ENCODE peak calls at places on chromosome 16, in six cellular contexts. J is prostate gland, Q is K562, O is transverse colon, H is spleen, I is upper lobe of left lung. M is an unnamed sample.

GRCh38 chr16:72404299-72404698 is 232.3 kb upstream of the PMFBP1 start:
- DNase-seq in J (no peak), Q (no peak), O (no peak), H (no peak), I (no peak), M (no peak)

GRCh38 chr16:1610841-1611653 is 825 bp downstream of the IFT140 start:
- DNase-seq in J (no peak), Q (peak), O (peak), H (no peak), I (no peak), M (no peak)

GRCh38 chr16:53910990-53911389 is 207.0 kb downstream of the FTO start:
- DNase-seq in J (no peak), Q (no peak), O (no peak), H (no peak), I (no peak), M (no peak)

GRCh38 chr16:26787924-26788323 is 278.8 kb upstream of the C16orf82 start:
- DNase-seq in J (no peak), Q (peak), O (no peak), H (no peak), I (no peak), M (no peak)

GRCh38 chr16:70703041-70703834 is 17.4 kb upstream of the MTSS2 start:
- DNase-seq in J (peak), Q (peak), O (peak), H (no peak), I (peak), M (no peak)

GRCh38 chr16:50224297-50224696 is 42.1 kb upstream of the ADCY7 start:
- DNase-seq in J (no peak), Q (no peak), O (no peak), H (no peak), I (no peak), M (no peak)

GRCh38 chr16:88341551-88342290 is 41.0 kb upstream of the ZNF469 start:
- DNase-seq in J (no peak), Q (no peak), O (no peak), H (no peak), I (peak), M (no peak)

GRCh38 chr16:53053967-53054669 is 673 bp upstream of the CHD9 start:
- DNase-seq in J (peak), Q (peak), O (peak), H (no peak), I (no peak), M (peak)

GRCh38 chr16:3058173-3059030 is 7.0 kb upstream of the IL32 start:
- DNase-seq in J (peak), Q (peak), O (peak), H (peak), I (peak), M (peak)

GRCh38 chr16:66608241-66609138 is 4.0 kb downstream of the CMTM3 start:
- DNase-seq in J (peak), Q (peak), O (peak), H (peak), I (peak), M (peak)

GRCh38 chr16:4215106-4215505 is 26.8 kb downstream of the SRL start:
- DNase-seq in J (no peak), Q (no peak), O (no peak), H (no peak), I (no peak), M (no peak)

GRCh38 chr16:67939507-67940435 is 3.1 kb upstream of the PSMB10 start:
- DNase-seq in J (peak), Q (no peak), O (peak), H (peak), I (no peak), M (peak)
- TF ChIP-seq POLR2AphosphoS5 in J (peak), Q (no peak), O (no peak), H (peak), I (no peak), M (no peak)

GRCh38 chr16:15665107-15665506 is 15.1 kb downstream of the NDE1 start:
- DNase-seq in J (no peak), Q (no peak), O (no peak), H (peak), I (no peak), M (no peak)

GRCh38 chr16:15672514-15673167 is 22.6 kb downstream of the NDE1 start:
- DNase-seq in J (peak), Q (peak), O (peak), H (peak), I (peak), M (peak)

GRCh38 chr16:15671530-15672117 is 21.6 kb downstream of the NDE1 start:
- DNase-seq in J (no peak), Q (no peak), O (no peak), H (no peak), I (no peak), M (no peak)

DNA sequence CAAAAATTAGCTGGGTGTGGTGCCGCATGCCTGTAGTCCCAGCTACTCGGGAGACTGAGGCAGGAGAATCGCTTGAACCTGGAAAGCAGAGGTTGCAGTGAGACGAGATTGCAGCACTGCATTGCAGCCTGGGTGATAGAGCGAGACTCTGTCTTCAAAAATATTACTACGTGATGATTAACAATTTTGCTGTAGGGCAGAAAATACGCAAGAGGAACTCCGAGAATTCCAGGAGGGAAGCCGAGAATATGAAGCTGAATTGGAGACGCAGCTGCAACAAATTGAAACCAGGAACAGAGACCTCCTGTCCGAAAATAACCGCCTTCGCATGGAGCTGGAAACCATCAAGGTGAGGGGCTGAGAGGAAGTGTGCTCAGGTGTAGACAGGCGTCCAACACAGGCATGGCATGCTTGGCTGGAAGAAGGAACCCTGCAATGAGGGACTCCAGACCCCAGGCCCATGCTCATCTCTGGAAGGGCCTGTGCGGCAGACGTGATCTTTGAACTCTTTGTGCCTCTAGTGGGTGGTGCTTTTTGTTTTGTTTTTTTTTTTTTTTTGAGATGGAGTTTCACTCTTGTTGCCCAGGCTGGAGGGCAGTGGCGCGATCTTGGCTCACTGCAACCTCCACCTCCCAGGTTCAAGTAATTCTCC is 17.2 kb downstream of the NDE1 start:
- DNase-seq in J (no peak), Q (no peak), O (no peak), H (peak), I (no peak), M (no peak)
- H3K27ac ChIP-seq in J (no peak), Q (no peak), O (no peak), H (no peak), I (no peak), M (no peak)

GRCh38 chr16:62625291-62625690 is 589.1 kb upstream of the CDH8 start:
- DNase-seq in J (no peak), Q (no peak), O (no peak), H (no peak), I (no peak), M (no peak)
- TF ChIP-seq POLR2AphosphoS5 in J (no peak), Q (no peak), O (no peak), H (no peak), I (no peak), M (no peak)

GRCh38 chr16:22937169-22937568 is 123.2 kb downstream of the HS3ST2 start:
- DNase-seq in J (no peak), Q (no peak), O (no peak), H (no peak), I (no peak), M (no peak)

GRCh38 chr16:22938647-22939046 is 124.7 kb downstream of the HS3ST2 start:
- DNase-seq in J (no peak), Q (no peak), O (no peak), H (no peak), I (no peak), M (no peak)

GRCh38 chr16:22933173-22933572 is 119.2 kb downstream of the HS3ST2 start:
- DNase-seq in J (no peak), Q (no peak), O (no peak), H (no peak), I (no peak), M (no peak)

GRCh38 chr16:22932032-22932771 is 118.2 kb downstream of the HS3ST2 start:
- DNase-seq in J (no peak), Q (no peak), O (no peak), H (no peak), I (no peak), M (no peak)

DNA sequence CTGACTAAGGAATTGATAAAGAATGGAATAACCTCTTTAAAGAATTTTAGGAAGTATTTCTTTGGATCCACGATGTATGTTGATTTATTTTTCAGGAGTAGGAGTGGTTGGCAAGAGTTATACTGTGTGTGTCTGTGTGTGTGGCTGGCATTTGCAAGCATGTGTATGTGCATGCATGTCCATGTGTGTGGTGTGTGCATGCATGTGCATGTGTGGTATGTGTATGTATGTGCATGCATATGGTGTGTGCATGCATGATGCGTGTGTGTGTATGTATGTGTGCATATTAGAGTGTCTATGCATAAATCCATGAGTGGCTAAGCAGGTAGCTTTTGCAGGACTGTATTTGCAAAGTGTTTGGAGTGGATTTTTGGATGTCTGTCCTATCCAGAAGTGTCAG is 120.8 kb downstream of the HS3ST2 start:
- DNase-seq in J (no peak), Q (no peak), O (no peak), H (no peak), I (no peak), M (no peak)
- H3K27ac ChIP-seq in J (no peak), Q (no peak), O (no peak), H (no peak), I (no peak), M (no peak)

GRCh38 chr16:30585400-30586191 is at the start of gene ZNF785:
- DNase-seq in J (peak), Q (peak), O (peak), H (peak), I (peak), M (peak)
- TF ChIP-seq POLR2AphosphoS5 in J (peak), Q (peak), O (peak), H (peak), I (peak), M (peak)

GRCh38 chr16:57638381-57638780 is 10.0 kb downstream of the ADGRG1 start:
- DNase-seq in J (no peak), Q (no peak), O (no peak), H (no peak), I (no peak), M (no peak)

GRCh38 chr16:57637965-57638364 is 9.5 kb downstream of the ADGRG1 start:
- DNase-seq in J (no peak), Q (no peak), O (no peak), H (no peak), I (no peak), M (no peak)

GRCh38 chr16:57640612-57641011 is 12.2 kb downstream of the ADGRG1 start:
- DNase-seq in J (no peak), Q (no peak), O (no peak), H (no peak), I (no peak), M (no peak)

GRCh38 chr16:57639172-57639571 is 10.7 kb downstream of the ADGRG1 start:
- DNase-seq in J (peak), Q (no peak), O (no peak), H (no peak), I (no peak), M (peak)

DNA sequence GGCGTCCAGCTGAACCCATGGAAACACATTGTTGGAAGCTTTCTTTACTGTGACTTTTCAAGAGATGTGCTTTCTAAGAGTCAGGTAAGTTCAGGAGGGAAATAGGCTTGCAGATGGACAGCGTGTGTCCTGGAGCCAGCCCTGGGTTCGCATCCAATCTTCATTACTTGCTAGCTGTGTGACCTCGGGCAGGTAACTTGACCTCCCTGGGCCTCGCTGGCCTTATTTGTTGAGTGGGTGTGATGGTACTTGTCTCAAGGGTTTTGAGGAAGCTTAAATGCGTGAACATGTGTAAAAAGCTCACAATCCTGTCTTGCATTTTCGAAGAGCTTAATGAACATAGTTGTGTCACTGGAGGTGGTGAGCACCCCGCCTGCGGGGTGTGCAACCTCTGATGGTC is 11.8 kb downstream of the ADGRG1 start:
- DNase-seq in J (no peak), Q (no peak), O (no peak), H (no peak), I (no peak), M (no peak)
- H3K27ac ChIP-seq in J (no peak), Q (no peak), O (no peak), H (no peak), I (peak), M (peak)

GRCh38 chr16:80896778-80897177 is 92.4 kb upstream of the CDYL2 start:
- DNase-seq in J (no peak), Q (no peak), O (no peak), H (no peak), I (no peak), M (no peak)

GRCh38 chr16:80900593-80900954 is 96.2 kb upstream of the CDYL2 start:
- DNase-seq in J (no peak), Q (no peak), O (no peak), H (no peak), I (no peak), M (no peak)

GRCh38 chr16:80903616-80904015 is 99.2 kb upstream of the CDYL2 start:
- DNase-seq in J (no peak), Q (no peak), O (no peak), H (no peak), I (no peak), M (no peak)

GRCh38 chr16:80902306-80903154 is 98.1 kb upstream of the CDYL2 start:
- DNase-seq in J (no peak), Q (no peak), O (no peak), H (no peak), I (no peak), M (no peak)

DNA sequence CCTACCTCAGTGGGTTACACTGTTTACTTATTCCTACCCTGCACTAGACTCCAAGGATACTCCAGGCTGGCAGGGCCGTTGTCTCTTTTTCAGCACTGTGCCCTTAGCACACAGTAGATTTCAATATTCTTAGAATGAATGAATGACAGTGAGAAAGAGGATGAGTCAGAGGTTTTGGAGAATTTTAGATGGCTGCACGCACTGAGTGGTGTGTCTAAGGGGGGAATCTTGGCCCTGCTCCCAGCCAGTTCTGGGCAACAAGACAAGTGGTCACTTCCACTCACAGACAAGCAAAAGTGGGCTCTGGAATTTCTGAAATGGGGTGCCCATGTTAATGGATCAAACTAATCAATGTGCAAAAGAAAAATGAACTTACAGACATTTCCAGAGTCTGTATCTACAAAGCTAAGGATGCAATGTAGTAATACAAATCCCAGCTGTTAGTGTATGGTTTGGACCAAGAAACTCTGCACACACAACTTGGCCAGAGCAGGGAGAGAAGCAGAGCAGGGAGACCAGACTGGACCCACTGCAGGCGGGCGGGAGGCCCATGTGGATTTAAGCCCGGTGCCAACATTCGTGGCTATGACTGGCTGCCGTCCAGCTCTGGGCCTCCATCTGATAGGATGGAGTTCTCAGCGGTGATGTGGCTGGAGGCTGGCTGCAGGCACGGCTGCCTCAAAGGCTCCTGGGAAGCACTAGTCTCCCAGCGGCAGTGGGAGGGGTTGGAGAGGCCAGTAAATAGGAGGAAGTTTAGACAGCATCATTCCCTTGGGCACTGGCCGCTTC is 95.6 kb upstream of the CDYL2 start:
- DNase-seq in J (peak), Q (peak), O (peak), H (no peak), I (peak), M (peak)
- TF ChIP-seq POLR2AphosphoS5 in J (peak), Q (no peak), O (no peak), H (peak), I (no peak), M (peak)

DNA sequence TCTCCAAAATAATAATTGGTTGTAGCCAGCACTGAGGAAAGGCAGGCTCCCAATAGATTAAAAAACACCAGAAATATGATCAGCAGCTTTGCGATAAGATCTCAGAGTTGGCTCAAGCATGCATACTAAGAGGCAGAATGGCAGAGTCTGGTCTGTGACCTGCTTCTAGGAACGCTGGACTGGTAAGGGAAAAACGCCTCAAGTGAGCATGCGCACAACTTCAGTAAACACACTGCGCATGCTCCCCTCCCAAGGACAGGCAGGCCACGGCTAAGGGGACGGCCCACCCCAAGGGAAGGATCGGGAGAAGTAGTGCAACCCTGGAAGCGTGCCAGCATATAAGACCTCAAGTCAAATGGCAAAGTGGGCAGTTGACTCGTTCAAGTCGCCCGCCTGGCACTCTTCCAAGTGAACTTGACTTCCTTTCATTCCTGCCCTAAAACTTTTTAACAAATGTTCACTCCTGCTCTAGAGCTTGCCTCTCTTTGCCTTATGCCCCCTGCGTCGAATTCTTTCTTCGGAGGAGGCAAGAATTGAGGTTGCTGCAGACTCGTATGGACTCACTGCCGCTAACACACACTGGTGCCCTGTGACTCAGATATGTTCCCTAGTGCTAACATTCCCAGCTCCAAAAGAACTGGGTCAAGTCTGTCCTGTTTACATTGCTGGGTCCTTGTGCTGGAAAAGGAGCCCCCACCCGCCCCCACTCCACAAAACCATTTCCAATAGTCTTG is 22.4 kb upstream of the PRM1 start:
- DNase-seq in J (peak), Q (peak), O (no peak), H (no peak), I (no peak), M (peak)
- H3K27ac ChIP-seq in J (peak), Q (no peak), O (no peak), H (no peak), I (peak), M (peak)

GRCh38 chr16:25411376-25412081 is 153.9 kb upstream of the ZKSCAN2 start:
- DNase-seq in J (no peak), Q (no peak), O (no peak), H (no peak), I (no peak), M (no peak)

GRCh38 chr16:25416002-25416401 is 158.4 kb upstream of the ZKSCAN2 start:
- DNase-seq in J (no peak), Q (no peak), O (no peak), H (no peak), I (no peak), M (no peak)

GRCh38 chr16:25413133-25413532 is 155.5 kb upstream of the ZKSCAN2 start:
- DNase-seq in J (no peak), Q (no peak), O (no peak), H (no peak), I (no peak), M (no peak)

GRCh38 chr16:25419123-25419522 is 161.5 kb upstream of the ZKSCAN2 start:
- DNase-seq in J (no peak), Q (no peak), O (no peak), H (no peak), I (no peak), M (no peak)

GRCh38 chr16:25413962-25414361 is 156.3 kb upstream of the ZKSCAN2 start:
- DNase-seq in J (no peak), Q (no peak), O (no peak), H (no peak), I (no peak), M (no peak)
- TF ChIP-seq POLR2AphosphoS5 in J (no peak), Q (no peak), O (no peak), H (no peak), I (no peak), M (no peak)

DNA sequence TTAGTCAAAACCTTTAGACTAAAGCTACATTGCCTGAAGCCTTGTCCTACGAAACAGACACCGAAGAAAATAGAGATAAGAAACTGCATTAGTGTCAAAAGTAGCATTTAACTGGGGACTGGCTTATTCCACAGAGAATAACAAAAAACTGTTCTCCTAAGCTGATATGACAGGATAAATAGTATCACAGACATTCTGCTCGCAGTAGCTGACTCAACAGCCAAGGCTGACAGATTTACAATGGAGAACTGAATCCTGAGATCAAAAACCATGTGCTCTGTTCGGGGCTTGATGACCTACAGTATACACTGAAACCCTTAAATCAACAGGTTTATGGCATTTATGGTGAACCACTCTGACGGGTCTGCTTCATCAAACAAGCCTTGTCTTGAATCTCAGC is 25.5 kb downstream of the ADAMTS18 start:
- DNase-seq in J (no peak), Q (no peak), O (no peak), H (no peak), I (no peak), M (no peak)
- H3K27ac ChIP-seq in J (no peak), Q (no peak), O (no peak), H (no peak), I (no peak), M (no peak)

M was measured in stomach.